ENCODE peak calls at places on chromosomes 3 and 15, in six cellular contexts. R is cardiac muscle cell, P is osteocyte, I is neural crest cell, B is HFFc6, F is tibial nerve. Y is an unnamed sample.

GRCh38 chr3:196280689-196281463 is 6.7 kb downstream of the PCYT1A start:
- DNase-seq in F (no peak), I (no peak), P (no peak), R (no peak), B (no peak), Y (peak; percentile 59)

GRCh38 chr3:120451670-120452220 is 953 bp upstream of the FSTL1 start:
- DNase-seq in R (peak; percentile 21), B (no peak), P (no peak), I (no peak), F (no peak), Y (peak; percentile 27)

GRCh38 chr3:66075281-66075680 is 36.6 kb upstream of the MAGI1 start:
- DNase-seq in F (no peak), R (no peak), P (no peak), B (peak; percentile 83), I (no peak), Y (no peak)

GRCh38 chr15:64501396-64501716 is 41.0 kb downstream of the ZNF609 start:
- DNase-seq in F (no peak), R (no peak), B (no peak), P (no peak), I (no peak), Y (no peak)

GRCh38 chr15:73631915-73632669 is 1.1 kb downstream of the NPTN start:
- DNase-seq in B (peak; percentile 39), P (no peak), I (no peak), R (peak; percentile 79), F (no peak), Y (no peak)

GRCh38 chr3:33597257-33597689 is 120.8 kb downstream of the CLASP2 start:
- DNase-seq in I (no peak), B (no peak), R (no peak), P (no peak), F (no peak), Y (no peak)

GRCh38 chr15:29670266-29670665 is 152.0 kb downstream of the TJP1 start:
- DNase-seq in F (no peak), P (no peak), I (no peak), B (no peak), R (no peak), Y (no peak)

GRCh38 chr15:42137461-42138261 is 18.8 kb downstream of the PLA2G4F start:
- DNase-seq in F (no peak), I (peak; percentile 22), P (peak; percentile 72), B (peak; percentile 40), R (peak; percentile 67), Y (peak; percentile 55)

GRCh38 chr3:149152420-149152819 is 23.0 kb downstream of the HPS3 start:
- DNase-seq in F (no peak), B (no peak), R (no peak), P (no peak), I (no peak), Y (peak; percentile 30)

DNA sequence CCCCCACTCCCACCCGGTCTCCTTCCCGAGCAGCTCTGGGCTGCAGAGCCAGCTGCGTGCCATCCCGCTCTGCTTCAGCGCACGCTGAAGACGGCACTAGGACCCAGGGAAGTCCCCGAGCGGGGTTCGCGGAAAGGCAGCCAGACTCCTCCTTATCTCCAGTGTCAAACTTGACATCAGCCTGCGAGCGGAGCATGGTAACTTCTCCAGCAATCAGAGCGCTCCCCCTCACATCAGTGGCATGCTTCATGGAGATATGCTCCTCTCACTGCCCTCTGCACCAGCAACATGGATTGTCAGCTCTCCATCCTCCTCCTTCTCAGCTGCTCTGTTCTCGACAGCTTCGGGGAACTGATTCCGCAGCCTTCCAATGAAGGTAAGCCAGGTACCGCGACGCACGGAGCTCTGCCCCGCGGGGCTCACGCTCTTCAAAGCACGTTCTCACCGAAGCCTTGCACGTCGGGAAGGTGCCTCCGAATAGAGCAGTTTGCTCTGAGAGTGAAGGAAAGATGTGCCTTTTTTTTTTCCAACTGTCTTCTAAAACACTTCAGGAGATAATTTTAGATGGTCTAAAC is at the start of gene EPHA3:
- DNase-seq in F (peak; percentile 61), P (peak; percentile 85), I (peak; percentile 70), B (peak; percentile 24), R (peak; percentile 84), Y (peak; percentile 45)
- TF ChIP-seq CTCF in F (no peak), P (no peak), I (no peak), B (no peak), R (no peak), Y (no peak)

DNA sequence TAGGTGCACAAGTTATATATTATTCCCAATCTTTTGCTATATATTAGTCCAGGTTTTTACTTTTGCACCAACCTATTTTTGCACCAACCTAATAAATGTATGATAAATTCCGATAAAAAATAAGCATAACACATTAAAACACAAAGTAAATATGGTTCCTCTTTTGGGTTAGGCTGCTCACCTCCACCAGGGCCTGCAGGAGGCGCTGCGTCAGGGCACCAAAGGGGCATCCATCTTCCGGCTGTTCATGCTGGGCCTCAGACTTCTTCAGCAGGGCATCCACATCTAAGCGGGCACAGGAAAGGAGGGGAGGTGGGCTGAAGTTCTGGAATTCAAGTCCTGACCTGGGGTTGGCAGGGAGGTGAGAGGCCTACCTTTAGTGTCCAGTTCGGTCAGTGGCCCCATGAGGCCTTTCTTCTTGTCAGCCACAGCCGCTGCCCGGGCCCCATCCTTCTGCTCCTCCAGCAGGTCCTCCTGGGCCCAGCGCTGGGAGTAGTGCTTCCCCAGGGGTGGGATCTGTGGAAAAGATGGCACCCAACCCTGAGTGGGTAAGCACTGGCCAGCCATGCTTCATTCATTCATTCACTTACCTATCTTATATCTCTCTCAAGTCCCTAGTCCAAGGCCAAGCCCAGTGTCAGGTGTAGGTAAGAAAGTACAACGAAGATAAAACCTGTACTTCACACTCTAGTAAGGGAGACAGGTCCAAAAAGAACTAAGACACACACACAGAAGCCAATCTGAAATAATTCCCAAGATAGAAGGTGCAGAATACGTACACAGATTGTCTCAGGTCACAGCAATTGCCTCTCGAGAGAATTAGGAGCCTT is 5.2 kb downstream of the TADA3 start:
- DNase-seq in F (no peak), I (no peak), R (no peak), B (no peak), P (no peak), Y (no peak)
- TF ChIP-seq CTCF in F (no peak), I (peak; percentile 59), R (peak; percentile 47), B (peak; percentile 74), P (peak; percentile 57), Y (peak; percentile 16)

GRCh38 chr3:7800006-7800780 is 701.4 kb upstream of the LMCD1 start:
- DNase-seq in I (no peak), B (no peak), F (no peak), P (no peak), R (no peak), Y (no peak)
- TF ChIP-seq CTCF in I (peak; percentile 62), B (peak; percentile 30), F (no peak), P (no peak), R (peak; percentile 35), Y (no peak)

DNA sequence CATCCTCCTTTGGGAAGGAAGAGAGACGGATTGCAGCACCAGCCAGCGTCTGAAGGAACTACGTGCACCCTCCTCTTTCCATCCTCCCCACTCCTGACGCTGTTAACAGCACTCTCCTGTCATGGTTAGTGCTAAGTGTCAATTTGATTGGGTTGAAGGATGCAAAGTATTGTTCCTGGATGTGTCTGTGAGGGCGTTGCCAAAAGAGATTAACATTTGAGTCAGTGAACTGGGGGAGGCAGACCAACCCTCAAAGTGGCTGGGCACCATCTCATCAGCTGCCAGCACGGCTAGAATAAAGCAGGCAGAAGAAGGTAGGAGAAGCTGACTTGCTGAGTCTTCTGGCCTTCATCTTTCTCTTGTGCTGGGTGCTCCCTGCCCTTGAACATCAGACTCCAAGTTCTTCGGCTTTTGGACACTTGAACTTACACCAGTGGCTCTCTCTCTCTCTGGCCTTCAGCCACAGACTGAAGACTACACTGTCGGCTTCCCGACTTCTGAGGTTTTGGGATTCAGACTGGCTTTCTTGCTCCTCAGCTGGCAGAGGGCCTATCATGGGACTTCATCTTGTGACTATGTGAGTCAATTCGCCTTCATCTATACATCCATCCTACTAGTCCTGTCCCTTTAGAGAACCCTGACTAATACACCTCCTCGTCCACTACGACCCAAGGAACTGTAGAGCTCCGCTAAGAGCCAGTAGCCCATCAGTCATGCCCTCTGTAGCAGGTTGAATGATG is 128.2 kb upstream of the HES1 start:
- DNase-seq in F (no peak), R (no peak), I (no peak), P (no peak), B (no peak), Y (no peak)
- TF ChIP-seq CTCF in F (no peak), R (no peak), I (no peak), P (no peak), B (no peak), Y (no peak)

GRCh38 chr3:49389297-49389696 is 22.5 kb downstream of the RHOA start:
- DNase-seq in P (no peak), B (no peak), R (no peak), F (no peak), I (no peak), Y (no peak)
- TF ChIP-seq CTCF in P (no peak), B (no peak), R (no peak), F (no peak), I (no peak), Y (no peak)

GRCh38 chr3:194685723-194686413 is at the start of gene FAM43A:
- DNase-seq in R (peak; percentile 93), I (peak; percentile 74), B (peak; percentile 95), P (peak; percentile 97), F (peak; percentile 89), Y (peak; percentile 86)
- TF ChIP-seq CTCF in R (peak; percentile 33), I (peak; percentile 27), B (peak; percentile 56), P (peak; percentile 43), F (peak; percentile 57), Y (no peak)

DNA sequence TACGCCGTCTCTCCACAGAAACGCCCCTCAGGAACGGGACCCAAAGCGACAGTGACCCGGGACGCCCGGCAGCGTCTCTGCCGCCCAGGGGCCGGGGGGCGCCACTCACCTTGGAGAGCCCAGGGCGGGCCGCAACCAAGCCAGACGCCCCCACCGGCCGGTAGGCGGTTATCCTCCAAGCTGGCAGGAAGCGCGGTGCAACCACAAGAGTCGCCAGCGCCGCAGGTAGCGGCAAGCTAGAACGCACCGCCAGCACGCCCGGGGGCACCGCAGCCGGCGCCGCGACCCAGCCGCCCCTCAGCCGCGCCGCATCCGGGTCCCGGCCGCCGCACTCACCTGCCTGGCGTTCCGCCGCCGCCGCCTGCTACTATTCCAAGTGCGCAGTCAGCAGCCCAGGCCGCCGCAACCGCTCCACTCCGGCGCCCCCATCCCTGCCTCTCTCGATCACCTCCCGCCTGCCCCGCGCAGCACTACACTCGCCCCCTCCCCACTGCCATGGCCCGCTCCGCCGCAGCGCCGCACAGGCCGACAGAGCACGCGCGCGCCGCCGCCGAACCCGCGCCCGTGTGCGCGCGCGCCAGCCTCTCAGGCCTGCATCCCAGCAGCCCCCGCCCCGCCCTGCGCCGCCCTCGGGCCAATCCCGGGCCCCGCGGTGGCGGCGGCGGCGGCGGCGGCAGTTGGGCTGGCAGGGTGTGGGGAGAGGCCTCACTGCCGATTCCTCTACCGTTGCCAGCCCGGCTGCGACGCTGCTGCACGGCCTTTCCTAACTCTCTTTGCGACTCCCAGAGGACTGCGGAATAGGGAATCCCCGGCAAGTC is at the start of gene PIK3CB:
- DNase-seq in I (peak; percentile 80), P (peak; percentile 95), R (peak; percentile 95), F (peak; percentile 73), B (peak; percentile 78), Y (peak; percentile 95)
- TF ChIP-seq CTCF in I (peak; percentile 55), P (peak; percentile 44), R (peak; percentile 30), F (peak; percentile 44), B (peak; percentile 67), Y (peak; percentile 35)